ENCODE peak calls at places on chromosomes 3 and 15, in nine cellular contexts. R, U, X, L, G, Z, E, N and S are unnamed samples.

GRCh38 chr3:50478671-50479070 is 24.8 kb downstream of the CACNA2D2 start:
- DNase-seq in Z (no peak), U (no peak), X (no peak), G (no peak), E (no peak), L (no peak), R (no peak), N (no peak), S (no peak)

GRCh38 chr3:50050361-50050760 is 38.4 kb upstream of the RBM5 start:
- DNase-seq in N (no peak), U (peak; percentile 92), G (no peak), R (no peak), E (no peak), L (no peak), X (no peak), Z (no peak), S (no peak)

GRCh38 chr15:66938114-66938830 is 127.1 kb upstream of the SMAD3 start:
- DNase-seq in E (no peak), Z (no peak), R (no peak), G (no peak), U (no peak), L (no peak), X (no peak), N (no peak), S (no peak)

GRCh38 chr3:149120051-149120972 is 9.1 kb upstream of the HPS3 start:
- DNase-seq in X (no peak), N (no peak), Z (peak; percentile 81), G (no peak), R (no peak), L (peak; percentile 73), U (peak; percentile 81), E (no peak), S (peak; percentile 28)

GRCh38 chr15:80727196-80727595 is 32.1 kb downstream of the ABHD17C start:
- DNase-seq in R (no peak), G (no peak), U (peak; percentile 46), L (no peak), N (no peak), X (no peak), E (no peak), Z (no peak), S (peak; percentile 49)

GRCh38 chr3:152718810-152719209 is 116.1 kb upstream of the P2RY1 start:
- DNase-seq in R (no peak), G (no peak), L (no peak), X (no peak), U (no peak), Z (no peak), E (no peak), N (no peak), S (no peak)

GRCh38 chr3:71725279-71725991 is at the start of gene EIF4E3:
- DNase-seq in U (no peak), X (peak; percentile 60), G (peak; percentile 80), N (no peak), R (no peak), Z (no peak), E (peak; percentile 31), L (peak; percentile 54), S (no peak)

GRCh38 chr15:58258501-58259274 is 120.5 kb downstream of the AQP9 start:
- DNase-seq in R (no peak), L (no peak), G (no peak), N (no peak), U (no peak), Z (no peak), E (no peak), X (no peak), S (peak; percentile 66)

GRCh38 chr3:136134091-136134490 is 62.0 kb downstream of the MSL2 start:
- DNase-seq in X (no peak), R (no peak), U (no peak), L (no peak), G (no peak), E (no peak), Z (no peak), N (no peak), S (no peak)

GRCh38 chr15:51622269-51623180 is at the start of gene DMXL2:
- DNase-seq in N (peak; percentile 85), L (peak; percentile 95), E (peak; percentile 88), R (peak; percentile 88), U (peak; percentile 89), X (peak; percentile 90), Z (peak; percentile 41), G (peak; percentile 94), S (peak; percentile 43)
- TF ChIP-seq CTCF in N (no peak), L (no peak), E (no peak), R (no peak), U (no peak), X (no peak), Z (no peak), G (no peak), S (no peak)

GRCh38 chr3:183541738-183542137 is 13.8 kb downstream of the KLHL6 start:
- DNase-seq in N (no peak), L (no peak), E (peak; percentile 38), U (no peak), X (no peak), R (no peak), Z (no peak), G (no peak), S (no peak)

GRCh38 chr3:183542355-183542754 is 13.2 kb downstream of the KLHL6 start:
- DNase-seq in E (no peak), Z (no peak), U (no peak), N (no peak), G (no peak), X (no peak), R (no peak), L (no peak), S (no peak)

GRCh38 chr3:183541235-183541655 is 14.3 kb downstream of the KLHL6 start:
- DNase-seq in L (no peak), G (no peak), E (no peak), U (no peak), R (no peak), Z (peak; percentile 51), N (no peak), X (no peak), S (no peak)

GRCh38 chr3:183539821-183540220 is 15.7 kb downstream of the KLHL6 start:
- DNase-seq in E (no peak), R (no peak), X (no peak), Z (no peak), N (no peak), G (no peak), L (no peak), U (no peak), S (no peak)

DNA sequence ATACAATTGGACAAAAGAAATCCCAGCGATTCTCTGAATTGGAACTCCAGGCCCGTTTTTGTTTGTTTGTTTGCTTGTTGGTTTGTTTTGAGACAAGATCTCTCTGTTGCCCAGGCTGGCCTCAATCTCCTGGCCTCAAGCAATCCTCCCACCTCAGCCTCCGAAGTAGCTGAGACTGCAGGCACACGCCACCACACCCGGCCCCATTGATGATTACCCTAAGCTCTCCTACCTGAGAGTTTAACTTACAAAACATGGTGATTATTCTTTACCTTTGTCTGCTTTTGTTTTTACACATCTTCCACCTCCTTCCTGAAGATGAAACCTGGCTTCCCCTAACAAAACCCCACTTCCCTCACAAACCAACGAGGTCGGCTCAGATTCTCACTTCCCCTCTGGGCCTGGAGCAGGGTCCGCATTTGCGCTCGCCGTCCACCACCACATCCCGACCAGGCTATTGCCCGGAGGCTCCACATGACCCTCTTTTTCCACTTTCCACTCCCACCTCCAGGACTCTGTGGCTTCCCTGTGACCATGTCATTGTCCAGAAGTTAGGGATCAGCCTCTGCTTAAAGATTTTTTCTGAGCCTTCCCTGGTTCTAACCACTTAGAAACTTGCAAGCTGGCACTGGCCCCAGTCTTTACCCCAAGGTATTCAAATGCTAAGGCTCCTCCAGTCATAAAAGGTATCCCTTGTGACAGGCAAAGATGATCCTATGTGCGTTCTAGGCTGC is 14.8 kb downstream of the KLHL6 start:
- DNase-seq in N (no peak), L (no peak), E (peak; percentile 58), R (no peak), U (no peak), X (no peak), Z (no peak), G (no peak), S (no peak)
- H3K4me3 ChIP-seq in N (no peak overlapping the region), L (no peak overlapping the region), E (no peak overlapping the region), R (no peak overlapping the region), U (no peak overlapping the region), X (no peak overlapping the region), Z (peak overlapping the region; percentile 38), G (no peak overlapping the region), S (no peak overlapping the region)

GRCh38 chr3:44077267-44077666 is 164.4 kb upstream of the TOPAZ1 start:
- DNase-seq in L (no peak), N (no peak), E (no peak), U (no peak), G (no peak), Z (peak; percentile 29), R (no peak), X (no peak), S (no peak)
- TF ChIP-seq CTCF in L (no peak), N (no peak), E (no peak), U (peak; percentile 22), G (no peak), Z (peak; percentile 70), R (no peak), X (no peak), S (peak; percentile 35)

DNA sequence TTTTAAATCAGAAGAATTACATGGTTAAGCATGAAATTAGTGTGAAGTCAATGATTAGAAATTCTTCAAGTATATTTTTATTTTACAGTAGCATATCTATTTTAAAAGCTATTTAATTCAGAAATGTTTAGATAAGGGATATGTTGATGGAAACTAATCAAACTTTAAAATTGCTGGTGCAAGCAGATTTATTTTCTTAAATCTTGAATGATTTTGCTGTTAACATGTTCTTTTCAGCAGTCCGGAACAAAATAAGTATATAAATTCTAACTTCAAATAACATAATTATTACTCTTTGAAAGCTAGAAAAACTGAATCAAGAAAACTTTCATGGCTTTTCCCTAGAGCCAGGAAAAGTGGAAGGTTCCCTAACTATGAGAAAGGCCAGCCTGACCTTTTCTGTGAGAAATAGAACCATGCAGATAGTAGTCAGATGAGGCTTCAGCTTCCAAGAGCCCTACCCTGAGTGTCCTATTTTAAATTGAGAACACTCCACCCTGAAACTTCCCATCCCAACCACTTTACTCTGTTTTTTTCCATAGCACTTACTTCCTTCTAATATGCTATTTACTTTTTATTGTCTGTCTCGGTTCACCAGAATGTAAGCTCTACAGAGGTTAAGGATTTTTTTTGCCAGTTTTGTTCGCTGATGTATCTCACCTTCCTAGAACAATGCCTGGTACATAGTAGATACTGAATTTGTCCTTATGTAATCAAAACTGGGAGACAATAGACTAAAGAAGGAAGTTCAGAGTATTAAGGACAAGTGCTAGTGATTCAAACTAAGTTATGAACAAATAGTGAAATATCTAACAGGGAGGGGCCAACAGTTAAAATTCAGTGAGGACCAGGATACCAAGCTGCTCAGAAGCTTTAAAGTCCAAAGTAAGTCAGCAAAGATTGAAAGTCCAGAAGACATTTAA is 66.8 kb downstream of the CD200R1L start:
- DNase-seq in L (no peak), Z (no peak), U (no peak), G (no peak), E (no peak), N (no peak), R (no peak), X (no peak), S (no peak)
- H3K4me3 ChIP-seq in L (no peak overlapping the region), Z (no peak overlapping the region), U (no peak overlapping the region), G (no peak overlapping the region), E (no peak overlapping the region), N (no peak overlapping the region), R (no peak overlapping the region), X (no peak overlapping the region), S (no peak overlapping the region)